ENCODE peak calls at places on chromosomes 6 and 20, in four cellular contexts. N is RWPE1, R is nucleus accumbens, M is EL. D is an unnamed sample.

GRCh38 chr20:18856873-18857272 is 43.3 kb downstream of the SCP2D1 start:
- DNase-seq in N (no peak), R (no peak), M (no peak), D (no peak)

GRCh38 chr6:21348462-21349195 is 244.9 kb upstream of the SOX4 start:
- DNase-seq in M (peak), R (no peak), N (no peak), D (peak)

GRCh38 chr6:82178084-82178758 is 69.3 kb downstream of the IBTK start:
- DNase-seq in R (no peak), M (peak), N (no peak), D (no peak)

GRCh38 chr6:97459986-97460385 is 177.0 kb upstream of the MMS22L start:
- DNase-seq in R (no peak), M (no peak), N (no peak), D (no peak)

GRCh38 chr20:33515569-33516216 is 25.8 kb downstream of the CBFA2T2 start:
- DNase-seq in N (no peak), M (no peak), R (no peak), D (no peak)

GRCh38 chr6:1724124-1724523 is 114.4 kb downstream of the FOXC1 start:
- DNase-seq in R (no peak), M (no peak), N (no peak), D (no peak)

GRCh38 chr20:35171753-35172433 is at the start of gene PROCR:
- DNase-seq in N (peak), M (peak), R (peak), D (peak)

GRCh38 chr6:170049641-170050491 is 241.0 kb downstream of the DLL1 start:
- DNase-seq in R (peak), M (peak), N (no peak), D (peak)

GRCh38 chr6:4943716-4944115 is 60.1 kb downstream of the RPP40 start:
- DNase-seq in R (no peak), N (no peak), M (no peak), D (no peak)

D was measured in MG63.